ENCODE peak calls at places on chromosome 17, in five cellular contexts. One of them, this sample, is unnamed.

GRCh38 chr17:2610640-2611175 is 17.3 kb downstream of the PAFAH1B1 start:
- DNase-seq in HFFc6: no peak
- DNase-seq in KG1: no peak
- DNase-seq in NCI-H1436: no peak
- DNase-seq in anterior cingulate cortex: no peak
- DNase-seq in this sample: no peak

GRCh38 chr17:36501351-36501750 is 14.9 kb downstream of the ZNHIT3 start:
- DNase-seq in HFFc6: no peak
- DNase-seq in KG1: no peak
- DNase-seq in NCI-H1436: no peak
- DNase-seq in anterior cingulate cortex: no peak
- DNase-seq in this sample: no peak

GRCh38 chr17:35890774-35891155 is 10.6 kb upstream of the CCL5 start:
- DNase-seq in HFFc6: no peak
- DNase-seq in KG1: no peak
- DNase-seq in NCI-H1436: no peak
- DNase-seq in anterior cingulate cortex: no peak
- DNase-seq in this sample: no peak

GRCh38 chr17:31629696-31630470 is 229.2 kb downstream of the COPRS start:
- DNase-seq in HFFc6: peak
- DNase-seq in KG1: no peak
- DNase-seq in NCI-H1436: no peak
- DNase-seq in anterior cingulate cortex: no peak
- DNase-seq in this sample: no peak

GRCh38 chr17:80892019-80892855 is 99.4 kb upstream of the CHMP6 start:
- DNase-seq in HFFc6: peak
- DNase-seq in KG1: no peak
- DNase-seq in NCI-H1436: no peak
- DNase-seq in anterior cingulate cortex: peak
- DNase-seq in this sample: peak

GRCh38 chr17:30248786-30249185 is 13.3 kb upstream of the SLC6A4 start:
- DNase-seq in HFFc6: no peak
- DNase-seq in KG1: no peak
- DNase-seq in NCI-H1436: no peak
- DNase-seq in anterior cingulate cortex: no peak
- DNase-seq in this sample: no peak

GRCh38 chr17:67365762-67366192 is 600 bp downstream of the PSMD12 start:
- DNase-seq in HFFc6: peak
- DNase-seq in KG1: no peak
- DNase-seq in NCI-H1436: no peak
- DNase-seq in anterior cingulate cortex: no peak
- DNase-seq in this sample: peak

GRCh38 chr17:65809366-65809765 is 247.9 kb upstream of the AXIN2 start:
- DNase-seq in HFFc6: no peak
- DNase-seq in KG1: no peak
- DNase-seq in NCI-H1436: no peak
- DNase-seq in anterior cingulate cortex: no peak
- DNase-seq in this sample: no peak

GRCh38 chr17:17151055-17151454 is 55.1 kb downstream of the PLD6 start:
- DNase-seq in HFFc6: peak
- DNase-seq in KG1: no peak
- DNase-seq in NCI-H1436: no peak
- DNase-seq in anterior cingulate cortex: no peak
- DNase-seq in this sample: peak

GRCh38 chr17:78696016-78696992 is 85.8 kb downstream of the CYTH1 start:
- DNase-seq in HFFc6: no peak
- DNase-seq in KG1: no peak
- DNase-seq in NCI-H1436: no peak
- DNase-seq in anterior cingulate cortex: no peak
- DNase-seq in this sample: no peak

GRCh38 chr17:77577491-77577890 is 381.0 kb upstream of the TNRC6C start:
- DNase-seq in HFFc6: no peak
- DNase-seq in KG1: no peak
- DNase-seq in NCI-H1436: no peak
- DNase-seq in anterior cingulate cortex: no peak
- DNase-seq in this sample: no peak

GRCh38 chr17:77137111-77137510 is 3.7 kb upstream of the SEC14L1 start:
- DNase-seq in HFFc6: no peak
- DNase-seq in KG1: no peak
- DNase-seq in NCI-H1436: no peak
- DNase-seq in anterior cingulate cortex: no peak
- DNase-seq in this sample: no peak

GRCh38 chr17:77375917-77376651 is 235.3 kb downstream of the SEC14L1 start:
- DNase-seq in HFFc6: peak
- DNase-seq in KG1: no peak
- DNase-seq in NCI-H1436: no peak
- DNase-seq in anterior cingulate cortex: no peak
- DNase-seq in this sample: no peak

GRCh38 chr17:4833941-4834501 is 881 bp downstream of the MINK1 start:
- DNase-seq in HFFc6: peak
- DNase-seq in KG1: no peak
- DNase-seq in NCI-H1436: no peak
- DNase-seq in anterior cingulate cortex: no peak
- DNase-seq in this sample: peak

GRCh38 chr17:50212121-50212843 is 10.9 kb upstream of the COL1A1 start:
- DNase-seq in HFFc6: peak
- DNase-seq in KG1: no peak
- DNase-seq in NCI-H1436: no peak
- DNase-seq in anterior cingulate cortex: no peak
- DNase-seq in this sample: no peak

GRCh38 chr17:73546770-73547345 is 97.4 kb downstream of the SDK2 start:
- DNase-seq in HFFc6: no peak
- DNase-seq in KG1: peak
- DNase-seq in NCI-H1436: peak
- DNase-seq in anterior cingulate cortex: no peak
- DNase-seq in this sample: no peak

GRCh38 chr17:57086069-57086930 is 1.3 kb downstream of the AKAP1 start:
- DNase-seq in HFFc6: peak
- DNase-seq in KG1: no peak
- DNase-seq in NCI-H1436: no peak
- DNase-seq in anterior cingulate cortex: no peak
- DNase-seq in this sample: peak

GRCh38 chr17:71631483-71631882 is 489.3 kb upstream of the SOX9 start:
- DNase-seq in HFFc6: peak
- DNase-seq in KG1: no peak
- DNase-seq in NCI-H1436: no peak
- DNase-seq in anterior cingulate cortex: no peak
- DNase-seq in this sample: no peak

GRCh38 chr17:9473716-9474115 is 101.9 kb downstream of the STX8 start:
- DNase-seq in HFFc6: peak
- DNase-seq in KG1: no peak
- DNase-seq in NCI-H1436: no peak
- DNase-seq in anterior cingulate cortex: no peak
- DNase-seq in this sample: no peak

GRCh38 chr17:66306413-66306812 is 4.0 kb downstream of the PRKCA start:
- DNase-seq in HFFc6: peak
- DNase-seq in KG1: no peak
- DNase-seq in NCI-H1436: no peak
- DNase-seq in anterior cingulate cortex: no peak
- DNase-seq in this sample: peak

GRCh38 chr17:47621293-47622178 is 28.2 kb upstream of the KPNB1 start:
- DNase-seq in HFFc6: peak
- DNase-seq in KG1: no peak
- DNase-seq in NCI-H1436: no peak
- DNase-seq in anterior cingulate cortex: no peak
- DNase-seq in this sample: peak

This sample was measured in hepatic stellate cell.